ENCODE peak calls at places on chromosome 16, in eight cellular contexts. Q, P, I, W, C, O, R and J are unnamed samples.

GRCh38 chr16:86959182-86959651 is 358.0 kb downstream of the C16orf95 start:
- DNase-seq in Q (no peak), P (no peak), I (no peak), W (no peak), C (no peak), O (no peak), R (no peak), J (no peak)

GRCh38 chr16:55499951-55500350 is 8.9 kb upstream of the LPCAT2 start:
- DNase-seq in Q (no peak), P (no peak), I (no peak), W (peak; percentile 97), C (peak; percentile 69), O (peak; percentile 21), R (no peak), J (no peak)

GRCh38 chr16:50735629-50736122 is 6.2 kb upstream of the CYLD start:
- DNase-seq in Q (no peak), P (no peak), I (no peak), W (no peak), C (peak; percentile 32), O (no peak), R (no peak), J (no peak)

GRCh38 chr16:66512589-66513404 is 37.1 kb downstream of the TK2 start:
- DNase-seq in Q (no peak), P (no peak), I (no peak), W (peak; percentile 64), C (no peak), O (no peak), R (peak; percentile 79), J (no peak)

GRCh38 chr16:69328854-69329316 is 1.5 kb downstream of the PDF start:
- DNase-seq in Q (no peak), P (no peak), I (peak; percentile 27), W (no peak), C (no peak), O (no peak), R (peak; percentile 12), J (no peak)

GRCh38 chr16:81604960-81605383 is 160.4 kb downstream of the CMIP start:
- DNase-seq in Q (no peak), P (no peak), I (no peak), W (peak; percentile 51), C (no peak), O (no peak), R (no peak), J (no peak)

GRCh38 chr16:27665881-27666280 is 115.9 kb downstream of the KATNIP start:
- DNase-seq in Q (no peak), P (no peak), I (no peak), W (peak; percentile 49), C (no peak), O (no peak), R (no peak), J (no peak)

GRCh38 chr16:68386628-68387027 is 61.7 kb downstream of the SMPD3 start:
- DNase-seq in Q (no peak), P (no peak), I (no peak), W (no peak), C (no peak), O (no peak), R (peak; percentile 82), J (no peak)

GRCh38 chr16:56203052-56203451 is 11.8 kb downstream of the GNAO1 start:
- DNase-seq in Q (peak; percentile 38), P (no peak), I (peak; percentile 32), W (no peak), C (peak; percentile 75), O (no peak), R (no peak), J (no peak)

GRCh38 chr16:27236635-27237228 is 31.8 kb downstream of the NSMCE1 start:
- DNase-seq in Q (no peak), P (no peak), I (no peak), W (no peak), C (no peak), O (no peak), R (no peak), J (no peak)

DNA sequence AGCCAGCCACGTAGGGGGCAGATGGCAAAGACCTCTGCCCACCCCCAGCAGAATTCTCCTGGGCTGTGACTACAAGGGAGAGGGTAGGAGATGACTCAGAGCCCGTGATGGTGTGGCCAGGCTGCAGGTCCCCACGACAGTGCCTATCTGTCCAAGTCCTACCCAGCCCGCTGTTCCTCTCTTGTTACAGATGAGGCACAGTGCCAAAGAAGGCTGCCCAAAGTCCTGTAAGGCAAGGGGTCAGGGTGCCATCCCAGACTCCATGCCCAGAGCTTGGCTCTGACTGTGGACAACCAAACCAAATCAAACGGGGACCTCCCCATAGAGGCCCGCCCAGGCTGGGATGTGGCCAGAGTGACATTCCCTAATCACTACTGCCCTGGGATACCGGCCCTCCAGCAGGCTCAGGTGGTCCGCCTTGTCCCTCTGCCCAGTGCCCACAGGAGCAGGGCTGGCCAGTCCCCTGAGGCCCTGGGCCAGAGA is 12.6 kb upstream of the BCAR1 start:
- DNase-seq in Q (no peak), P (no peak), I (no peak), W (no peak), C (peak; percentile 31), O (no peak), R (no peak), J (peak; percentile 64)
- H3K4me3 ChIP-seq in Q (peak overlapping the region; percentile 97), P (peak overlapping the region; percentile 95), I (no peak overlapping the region), W (peak overlapping the region; percentile 98), C (no peak overlapping the region), O (no peak overlapping the region), R (no peak overlapping the region), J (peak overlapping the region; percentile 93)

DNA sequence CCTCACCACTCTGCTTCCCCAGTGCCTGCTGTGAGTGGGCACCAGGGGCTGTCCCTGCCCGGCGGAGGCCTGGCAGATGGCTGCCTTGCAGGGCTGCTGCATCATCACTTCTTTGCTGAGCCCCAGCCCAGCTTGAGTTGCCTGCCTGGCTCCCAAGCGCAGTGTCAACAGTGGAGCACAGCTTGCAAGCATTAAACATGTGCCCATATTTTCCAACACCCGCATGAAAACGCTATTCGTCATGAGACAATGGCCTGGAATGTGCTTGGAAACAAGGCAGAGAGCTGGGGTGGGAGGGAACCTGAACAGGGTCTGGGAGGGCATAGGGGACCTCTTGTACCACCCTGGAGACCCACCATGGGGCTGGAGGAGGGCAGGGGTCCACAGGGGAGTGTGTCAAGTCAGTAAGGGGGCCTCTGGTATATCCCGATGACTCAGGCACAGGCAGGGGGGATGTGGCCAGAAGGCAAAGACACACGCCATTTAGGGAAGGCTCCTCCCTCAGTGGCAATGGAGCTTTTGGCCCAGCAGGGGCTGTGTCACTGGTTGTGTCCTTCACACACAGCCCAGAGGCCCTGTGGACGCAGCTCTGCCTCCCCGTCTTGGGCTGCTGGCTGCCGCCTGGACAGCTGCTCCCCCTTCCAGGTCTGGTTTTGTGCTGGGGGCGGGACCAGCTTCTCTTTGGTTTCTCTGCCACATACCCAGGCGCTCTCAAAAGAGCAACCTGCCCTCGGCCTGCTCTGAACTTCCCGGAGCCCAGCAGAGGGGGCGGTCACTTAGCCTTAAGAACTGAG is 17.4 kb upstream of the MTSS2 start:
- DNase-seq in Q (peak; percentile 40), P (peak; percentile 79), I (no peak), W (peak; percentile 66), C (peak; percentile 86), O (no peak), R (no peak), J (no peak)
- TF ChIP-seq CTCF in Q (no peak), P (no peak), I (no peak), W (peak; percentile 26), C (peak; percentile 47), O (no peak), R (peak; percentile 28), J (no peak)

GRCh38 chr16:48157794-48158193 is 2.0 kb upstream of the ABCC12 start:
- DNase-seq in Q (no peak), P (no peak), I (no peak), W (no peak), C (no peak), O (no peak), R (no peak), J (no peak)

GRCh38 chr16:48155926-48156789 is at the start of gene ABCC12:
- DNase-seq in Q (no peak), P (no peak), I (no peak), W (no peak), C (no peak), O (no peak), R (no peak), J (no peak)

GRCh38 chr16:48158296-48158695 is 2.5 kb upstream of the ABCC12 start:
- DNase-seq in Q (peak; percentile 21), P (no peak), I (no peak), W (peak; percentile 22), C (peak; percentile 69), O (no peak), R (no peak), J (no peak)

GRCh38 chr16:48157302-48157701 is 1.5 kb upstream of the ABCC12 start:
- DNase-seq in Q (no peak), P (no peak), I (no peak), W (no peak), C (no peak), O (no peak), R (no peak), J (no peak)

GRCh38 chr16:48156790-48157209 is 1.0 kb upstream of the ABCC12 start:
- DNase-seq in Q (peak; percentile 66), P (peak; percentile 89), I (peak; percentile 63), W (peak; percentile 86), C (peak; percentile 84), O (peak; percentile 67), R (peak; percentile 73), J (peak; percentile 54)
- H3K4me3 ChIP-seq in Q (no peak overlapping the region), P (peak overlapping the region; percentile 26), I (no peak overlapping the region), W (no peak overlapping the region), C (no peak overlapping the region), O (no peak overlapping the region), R (no peak overlapping the region), J (no peak overlapping the region)

GRCh38 chr16:84715854-84716253 is 16.1 kb downstream of the USP10 start:
- DNase-seq in Q (no peak), P (no peak), I (no peak), W (no peak), C (no peak), O (no peak), R (no peak), J (no peak)

GRCh38 chr16:84720180-84720579 is 20.4 kb downstream of the USP10 start:
- DNase-seq in Q (no peak), P (no peak), I (no peak), W (peak; percentile 24), C (no peak), O (no peak), R (no peak), J (no peak)

GRCh38 chr16:84714028-84714427 is 14.2 kb downstream of the USP10 start:
- DNase-seq in Q (no peak), P (no peak), I (no peak), W (no peak), C (peak; percentile 80), O (no peak), R (no peak), J (no peak)

GRCh38 chr16:84716740-84717139 is 16.9 kb downstream of the USP10 start:
- DNase-seq in Q (no peak), P (no peak), I (no peak), W (no peak), C (no peak), O (no peak), R (no peak), J (no peak)

DNA sequence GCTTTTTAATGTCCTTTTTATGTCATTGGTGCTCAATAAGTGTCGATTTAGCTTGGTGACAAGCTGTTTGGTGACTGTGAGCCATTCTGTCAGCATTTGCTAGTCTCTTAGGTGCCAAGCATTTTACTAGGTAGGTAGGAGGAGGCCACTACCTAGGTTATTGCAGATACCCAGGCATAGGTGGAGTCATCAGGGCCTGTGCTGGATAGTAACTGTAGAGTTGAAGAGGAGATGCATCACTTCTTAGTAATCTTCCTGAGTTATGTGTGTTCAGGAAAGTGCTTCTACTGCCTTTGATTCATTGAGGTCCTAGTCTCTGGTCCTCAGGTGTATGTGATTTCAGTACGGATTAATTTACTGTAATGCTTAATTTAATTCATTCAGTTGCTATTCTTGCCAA is 17.7 kb downstream of the USP10 start:
- DNase-seq in Q (no peak), P (no peak), I (no peak), W (no peak), C (no peak), O (no peak), R (no peak), J (no peak)
- TF ChIP-seq CTCF in Q (no peak), P (no peak), I (no peak), W (no peak), C (no peak), O (no peak), R (no peak), J (no peak)